ENCODE peak calls at places on chromosomes 12 and 14, in five cellular contexts. M is CD8-positive, alpha-beta T cell; A is heart left ventricle; X is SK-N-SH; L is tibial artery. C is an unnamed sample. For H3K4me1, the result is how much of the 10 kb centered on the place peaks cover.

GRCh38 chr14:73238262-73238852 is 1.1 kb downstream of the PAPLN start:
- DNase-seq in L (peak), A (no peak), X (no peak), M (no peak), C (no peak)

GRCh38 chr12:61023231-61023630 is 1237.0 kb upstream of the USP15 start:
- DNase-seq in M (no peak), L (no peak), A (no peak), X (no peak), C (no peak)

GRCh38 chr14:90175631-90176030 is 80.7 kb upstream of the PSMC1 start:
- DNase-seq in M (no peak), X (no peak), L (no peak), A (no peak), C (no peak)

GRCh38 chr14:52018252-52018651 is 28.9 kb downstream of the RTRAF start:
- DNase-seq in X (no peak), M (no peak), A (no peak), L (no peak), C (no peak)

GRCh38 chr12:116135209-116135930 is 142.1 kb downstream of the MED13L start:
- DNase-seq in L (no peak), M (no peak), A (no peak), X (peak), C (no peak)

GRCh38 chr12:1174659-1175058 is 183.6 kb downstream of the ERC1 start:
- DNase-seq in L (no peak), X (no peak), M (no peak), A (no peak), C (no peak)

GRCh38 chr12:14010989-14011388 is 29.6 kb upstream of the GRIN2B start:
- DNase-seq in X (no peak), M (no peak), A (no peak), L (no peak), C (no peak)

GRCh38 chr14:88256997-88257755 is 65.9 kb downstream of the KCNK10 start:
- DNase-seq in X (no peak), M (no peak), A (no peak), L (no peak), C (no peak)

GRCh38 chr14:103502877-103503276 is 19.8 kb downstream of the CKB start:
- DNase-seq in L (no peak), X (no peak), A (no peak), M (no peak), C (no peak)

GRCh38 chr14:103492156-103492555 is 30.5 kb downstream of the CKB start:
- DNase-seq in A (no peak), X (no peak), L (no peak), M (no peak), C (no peak)

GRCh38 chr12:110907583-110907982 is 12.8 kb downstream of the MYL2 start:
- DNase-seq in A (no peak), M (no peak), X (no peak), L (no peak), C (no peak)

GRCh38 chr12:69442894-69443293 is 27.3 kb upstream of the FRS2 start:
- DNase-seq in X (no peak), A (no peak), L (no peak), M (no peak), C (no peak)

GRCh38 chr14:22977684-22978486 is 4.5 kb downstream of the AJUBA start:
- DNase-seq in L (no peak), X (peak), A (peak), M (no peak), C (peak)

GRCh38 chr12:115313929-115314328 is 630.0 kb upstream of the TBX3 start:
- DNase-seq in A (no peak), M (no peak), X (no peak), L (no peak), C (no peak)

GRCh38 chr14:100428727-100429126 is 105.6 kb downstream of the SLC25A47 start:
- DNase-seq in A (no peak), L (no peak), X (no peak), M (no peak), C (no peak)

GRCh38 chr12:7154901-7155470 is 24.8 kb downstream of the CLSTN3 start:
- DNase-seq in A (no peak), M (no peak), L (no peak), X (no peak), C (no peak)

GRCh38 chr12:131012279-131013069 is 58.8 kb downstream of the ADGRD1 start:
- DNase-seq in A (no peak), L (no peak), X (no peak), M (no peak), C (no peak)

GRCh38 chr12:40831916-40832315 is 139.7 kb downstream of the CNTN1 start:
- DNase-seq in A (no peak), L (no peak), X (no peak), M (no peak), C (no peak)

GRCh38 chr12:64682572-64683277 is 72.4 kb downstream of the RASSF3 start:
- DNase-seq in L (peak), X (peak), M (no peak), A (peak), C (no peak)

GRCh38 chr12:6534914-6535696 is 788 bp downstream of the GAPDH start:
- DNase-seq in L (peak), A (peak), X (peak), M (peak), C (peak)

GRCh38 chr12:31017535-31017934 is 56.1 kb upstream of the DDX11 start:
- DNase-seq in M (no peak), X (no peak), A (no peak), L (peak), C (no peak)

GRCh38 chr12:62191747-62192485 is 68.3 kb upstream of the USP15 start:
- DNase-seq in A (no peak), L (no peak), X (peak), M (peak), C (no peak)

GRCh38 chr14:28571636-28572035 is 195.0 kb upstream of the FOXG1 start:
- DNase-seq in L (no peak), X (no peak), A (no peak), M (no peak), C (no peak)

GRCh38 chr12:96427269-96427729 is 27.1 kb upstream of the CDK17 start:
- DNase-seq in A (peak), X (peak), M (no peak), L (peak), C (peak)

GRCh38 chr14:72476657-72477499 is 417.0 kb downstream of the DPF3 start:
- DNase-seq in A (no peak), M (peak), L (no peak), X (no peak), C (peak)

GRCh38 chr12:52005903-52006703 is 643 bp upstream of the TAMALIN start:
- DNase-seq in M (no peak), L (peak), A (peak), X (no peak), C (peak)
- H3K4me3 ChIP-seq in M (peak), L (peak), A (peak), X (peak), C (peak)

DNA sequence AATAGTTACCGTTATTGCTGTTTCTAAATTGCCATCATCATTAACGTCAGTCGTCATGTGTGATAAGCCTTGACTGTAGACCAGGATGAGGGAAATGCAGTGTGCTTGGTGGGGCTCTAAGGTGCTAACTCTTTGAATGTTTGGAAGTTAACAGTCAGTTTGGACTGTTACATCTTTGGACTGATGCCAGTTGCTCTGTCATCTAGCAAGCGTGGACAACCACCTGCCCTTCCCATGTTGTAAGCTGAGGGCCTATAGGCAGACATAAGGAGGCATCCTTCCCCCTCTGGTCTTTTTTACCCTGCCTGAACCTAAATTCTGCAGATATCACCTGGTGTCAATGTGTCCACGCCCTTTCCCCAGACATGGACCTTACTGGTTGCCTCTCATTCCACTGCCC is 94.4 kb downstream of the PPP2R5C start:
- DNase-seq in X (no peak), L (no peak), A (no peak), M (no peak), C (no peak)
- H3K4me1 ChIP-seq in X (under half), L (under half), A (half or more), M (half or more), C (under half)

DNA sequence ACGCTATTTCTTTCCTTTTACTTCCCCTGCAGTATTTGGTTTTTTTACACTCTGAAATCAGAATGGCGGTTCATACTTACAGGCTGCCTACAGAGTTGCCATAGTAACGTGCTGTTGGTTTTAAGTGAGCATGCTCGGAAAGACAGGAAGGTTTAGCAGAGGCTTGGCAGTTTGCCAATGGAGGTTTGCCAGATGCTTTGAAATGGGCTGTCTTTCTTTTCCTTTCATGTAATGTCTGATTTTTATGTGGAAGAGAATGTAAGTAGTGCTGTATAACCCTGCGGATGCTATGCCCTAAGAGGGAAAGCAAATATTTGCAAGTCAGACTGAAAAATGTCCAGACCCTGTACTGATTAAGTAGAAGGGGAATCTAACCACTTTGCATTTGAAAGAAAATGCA is 32.8 kb downstream of the ARID4A start:
- DNase-seq in A (peak), X (peak), L (peak), M (peak), C (peak)
- H3K4me3 ChIP-seq in A (no peak), X (peak), L (peak), M (no peak), C (no peak)

GRCh38 chr12:53071591-53072551 is 7.3 kb downstream of the SPRYD3 start:
- DNase-seq in A (peak), M (no peak), L (peak), X (peak), C (peak)
- H3K4me1 ChIP-seq in A (half or more), M (under half), L (half or more), X (under half), C (under half)

DNA sequence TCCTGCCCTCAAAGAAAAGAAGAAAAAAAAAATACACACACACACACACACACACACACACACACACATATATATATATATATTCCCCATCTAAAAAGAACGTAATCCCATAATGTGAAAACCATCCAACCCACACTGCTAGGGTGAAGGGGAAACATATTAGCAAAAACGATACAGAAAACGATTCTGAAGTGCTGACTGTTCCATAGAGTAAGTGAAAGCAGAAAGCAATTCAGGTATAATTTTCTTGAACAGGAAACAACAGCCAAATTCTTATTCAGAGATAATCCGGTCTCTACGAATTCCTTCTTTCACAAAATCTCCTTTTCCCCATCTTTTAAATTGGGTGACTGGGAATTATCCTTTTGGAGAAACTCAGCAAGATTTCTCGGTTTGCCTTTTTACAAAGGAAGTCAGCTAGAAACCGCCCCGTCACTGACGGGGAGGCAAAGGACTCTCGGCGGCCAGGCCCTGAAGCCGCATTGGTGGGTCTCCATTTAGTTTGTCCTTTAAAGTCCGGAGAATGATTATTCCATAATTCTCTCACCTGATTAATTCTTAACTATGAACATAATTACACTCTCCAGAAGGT is 393.4 kb downstream of the NOVA1 start:
- DNase-seq in X (no peak), L (no peak), A (no peak), M (no peak), C (no peak)
- H3K4me3 ChIP-seq in X (peak), L (peak), A (peak), M (no peak), C (no peak)

C was measured in lung.